ENCODE peak calls at places on chromosomes 6 and 20, in four cellular contexts. P, Q, T and E are unnamed samples.

GRCh38 chr20:33490934-33491656 is 1.2 kb downstream of the CBFA2T2 start:
- DNase-seq in P (no peak), Q (no peak), T (no peak), E (no peak)

GRCh38 chr20:21702553-21703467 is 2.7 kb upstream of the PAX1 start:
- DNase-seq in P (peak), Q (peak), T (no peak), E (no peak)

GRCh38 chr20:62590301-62591121 is 51.8 kb upstream of the SLCO4A1 start:
- DNase-seq in P (peak), Q (peak), T (peak), E (no peak)

GRCh38 chr6:140871911-140872310 is 1260.8 kb upstream of the GJE1 start:
- DNase-seq in P (peak), Q (no peak), T (peak), E (no peak)

GRCh38 chr6:143064996-143065683 is 4.5 kb downstream of the AIG1 start:
- DNase-seq in P (peak), Q (no peak), T (no peak), E (no peak)

GRCh38 chr6:106072501-106073140 is 13.5 kb upstream of the PRDM1 start:
- DNase-seq in P (no peak), Q (no peak), T (no peak), E (no peak)

GRCh38 chr6:161128680-161129196 is 137.2 kb downstream of the MAP3K4 start:
- DNase-seq in P (peak), Q (no peak), T (peak), E (no peak)

GRCh38 chr6:84731901-84732300 is 32.5 kb downstream of the TBX18 start:
- DNase-seq in P (no peak), Q (no peak), T (no peak), E (no peak)

GRCh38 chr6:166084951-166085350 is 82.7 kb downstream of the TBXT start:
- DNase-seq in P (no peak), Q (no peak), T (no peak), E (no peak)

GRCh38 chr6:137849076-137849708 is 17.9 kb upstream of the TNFAIP3 start:
- DNase-seq in P (no peak), Q (no peak), T (no peak), E (no peak)

GRCh38 chr6:145209312-145209711 is 526.0 kb downstream of the EPM2A start:
- DNase-seq in P (no peak), Q (no peak), T (no peak), E (no peak)